ENCODE peak calls at places on chromosomes 13 and 19, in five cellular contexts. T is dorsolateral prefrontal cortex; P is CD4-positive, alpha-beta T cell; R is pancreas; D is breast epithelium. W is an unnamed sample.
A peak's percentile ranks its signal among the peaks of the same experiment; 100 is the strongest.

GRCh38 chr13:46137627-46138026 is 32.8 kb upstream of the CPB2 start:
- DNase-seq in T (no peak), P (no peak), R (no peak), D (no peak), W (no peak)

GRCh38 chr13:113763254-113763653 is 4.2 kb downstream of the TMEM255B start:
- DNase-seq in T (no peak), P (no peak), R (no peak), D (no peak), W (no peak)

GRCh38 chr19:35266904-35267817 is 1.6 kb upstream of the USF2 start:
- DNase-seq in T (peak; percentile 53), P (peak; percentile 30), R (peak; percentile 79), D (no peak), W (no peak)

GRCh38 chr19:1773173-1773572 is 19.9 kb downstream of the ONECUT3 start:
- DNase-seq in T (no peak), P (no peak), R (no peak), D (no peak), W (no peak)

GRCh38 chr13:36841411-36841810 is 22.4 kb downstream of the RFXAP start:
- DNase-seq in T (no peak), P (no peak), R (no peak), D (no peak), W (no peak)

GRCh38 chr13:33388254-33388998 is 102.9 kb upstream of the STARD13 start:
- DNase-seq in T (no peak), P (no peak), R (no peak), D (no peak), W (no peak)

GRCh38 chr19:30629086-30629485 is 256.9 kb downstream of the ZNF536 start:
- DNase-seq in T (no peak), P (no peak), R (no peak), D (no peak), W (no peak)

GRCh38 chr13:88648598-88649373 is 977.6 kb downstream of the SLITRK5 start:
- DNase-seq in T (no peak), P (no peak), R (no peak), D (no peak), W (no peak)

GRCh38 chr13:48110132-48110868 is 15.4 kb upstream of the MED4 start:
- DNase-seq in T (no peak), P (no peak), R (no peak), D (no peak), W (no peak)

GRCh38 chr13:103349664-103350063 is 283.4 kb upstream of the SLC10A2 start:
- DNase-seq in T (no peak), P (no peak), R (no peak), D (no peak), W (no peak)

GRCh38 chr13:33578786-33579185 is 239.2 kb upstream of the RFC3 start:
- DNase-seq in T (no peak), P (no peak), R (no peak), D (no peak), W (peak; percentile 14)

GRCh38 chr19:40596608-40597328 is 4.4 kb upstream of the LTBP4 start:
- DNase-seq in T (no peak), P (no peak), R (peak; percentile 85), D (no peak), W (no peak)

GRCh38 chr19:35257113-35257461 is 8.3 kb downstream of the LSR start:
- DNase-seq in T (no peak), P (no peak), R (peak; percentile 43), D (no peak), W (no peak)

GRCh38 chr13:113860051-113860471 is 3.8 kb downstream of the GAS6 start:
- DNase-seq in T (no peak), P (no peak), R (peak; percentile 47), D (peak; percentile 39), W (no peak)

GRCh38 chr13:26344980-26345379 is 91.1 kb downstream of the CDK8 start:
- DNase-seq in T (no peak), P (no peak), R (no peak), D (no peak), W (peak; percentile 10)

GRCh38 chr13:43567608-43568007 is 219.2 kb downstream of the ENOX1 start:
- DNase-seq in T (no peak), P (no peak), R (no peak), D (no peak), W (no peak)

DNA sequence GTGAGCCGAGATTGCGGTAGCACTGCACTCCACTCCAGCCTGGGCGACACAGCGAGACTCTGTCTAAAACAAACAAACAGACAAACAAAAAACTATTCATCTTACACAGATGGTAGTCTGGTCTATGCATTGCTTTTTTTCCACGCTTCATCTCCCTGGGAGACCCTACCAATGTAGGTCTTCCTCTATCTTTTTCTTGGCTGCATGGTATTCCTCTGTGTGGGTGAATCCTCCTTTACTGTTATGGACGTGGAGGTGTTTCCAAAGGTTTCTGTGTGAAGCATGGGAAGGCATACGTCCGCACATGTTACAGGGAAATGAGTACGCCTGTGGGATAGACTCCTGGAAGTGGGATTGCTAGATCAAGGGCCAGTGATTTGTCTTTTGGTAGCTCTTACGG is 5.6 kb downstream of the BICRA start:
- DNase-seq in T (no peak), P (no peak), R (no peak), D (no peak), W (no peak)
- H3K27ac ChIP-seq in T (peak overlapping the region; percentile 81), P (no peak overlapping the region), R (no peak overlapping the region), D (no peak overlapping the region), W (no peak overlapping the region)

DNA sequence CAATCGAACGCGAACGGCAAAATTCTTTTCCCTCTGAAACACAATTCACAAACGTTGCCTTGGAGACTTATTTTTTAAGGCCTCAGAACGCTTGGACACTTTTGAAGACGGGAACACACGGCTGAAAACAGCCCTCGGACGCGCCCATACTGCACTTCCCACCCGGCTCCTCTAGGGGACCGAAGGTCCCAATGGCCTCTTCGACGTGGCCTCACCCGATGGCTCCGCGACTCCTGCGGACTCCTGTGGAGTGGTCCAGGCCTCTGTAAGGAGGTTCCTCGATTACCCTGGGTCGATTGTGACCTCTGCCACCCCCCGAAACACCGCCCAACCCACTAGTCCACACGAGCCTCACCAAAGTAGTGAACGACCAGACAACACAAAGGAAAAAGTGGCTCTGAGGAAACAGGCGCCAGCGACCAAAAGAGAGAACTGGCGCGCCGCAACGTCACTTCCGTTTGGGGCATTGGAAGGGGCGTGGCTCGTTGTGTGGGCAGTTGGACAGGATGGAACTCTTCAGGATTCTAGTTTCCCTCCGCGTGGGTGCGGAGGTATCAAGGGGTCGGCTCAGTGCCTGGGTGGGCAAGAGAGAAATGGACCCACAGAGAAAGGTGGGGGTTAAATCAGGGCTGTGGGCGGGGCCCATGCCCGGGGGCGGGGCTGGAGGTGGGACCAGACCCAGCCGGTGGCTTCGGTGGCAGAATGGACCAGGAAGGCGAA is at the start of gene ZNF560:
- DNase-seq in T (no peak), P (no peak), R (no peak), D (no peak), W (peak; percentile 20)
- TF ChIP-seq CTCF in T (no peak), P (no peak), R (no peak), D (no peak), W (peak; percentile 56)

GRCh38 chr19:15266683-15267082 is 34.4 kb upstream of the EPHX3 start:
- DNase-seq in T (no peak), P (no peak), R (no peak), D (no peak), W (no peak)

GRCh38 chr19:15269806-15270205 is 37.6 kb upstream of the EPHX3 start:
- DNase-seq in T (no peak), P (no peak), R (no peak), D (no peak), W (no peak)

GRCh38 chr19:15265849-15266248 is 33.6 kb upstream of the EPHX3 start:
- DNase-seq in T (peak; percentile 93), P (no peak), R (peak; percentile 95), D (peak; percentile 81), W (peak; percentile 86)

GRCh38 chr19:15268192-15268927 is 36.1 kb upstream of the EPHX3 start:
- DNase-seq in T (no peak), P (no peak), R (peak; percentile 48), D (no peak), W (no peak)

DNA sequence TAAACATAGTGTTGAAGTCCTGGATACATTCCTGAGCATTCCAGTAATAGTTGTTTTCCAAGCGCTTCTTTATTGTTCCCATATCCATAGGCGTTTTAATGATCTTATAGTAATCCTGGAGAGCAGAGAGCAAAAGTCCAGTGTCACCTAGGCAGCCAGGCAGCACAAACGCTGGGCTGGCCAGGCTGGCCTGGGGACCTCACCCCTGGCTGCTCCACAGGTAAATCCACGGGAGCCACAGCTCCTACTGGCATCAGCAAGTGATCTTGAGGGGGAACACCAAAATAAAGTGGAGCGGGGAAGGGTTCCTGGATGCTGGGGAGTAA is 36.6 kb upstream of the EPHX3 start:
- DNase-seq in T (no peak), P (no peak), R (no peak), D (no peak), W (no peak)
- H3K27ac ChIP-seq in T (no peak overlapping the region), P (no peak overlapping the region), R (no peak overlapping the region), D (peak overlapping the region; percentile 30), W (no peak overlapping the region)

DNA sequence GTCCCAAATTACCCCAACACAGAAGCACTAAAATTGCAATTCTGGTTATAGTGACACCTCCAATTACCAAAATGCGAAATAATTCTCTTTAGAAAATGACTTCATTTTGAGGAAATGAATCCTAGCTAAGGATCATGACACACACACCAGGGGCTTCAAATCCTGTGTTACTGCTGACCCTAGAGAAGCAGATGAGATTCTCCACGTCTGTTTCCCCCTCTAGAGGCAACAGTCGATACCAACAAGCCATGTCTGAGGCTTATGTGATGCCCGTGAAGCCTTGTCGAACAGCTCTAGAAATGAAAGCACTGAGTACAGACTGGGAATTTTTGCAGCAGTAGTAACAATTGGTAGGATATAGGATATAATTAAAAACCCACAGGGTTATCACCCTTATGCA is 153.6 kb upstream of the TMTC4 start:
- DNase-seq in T (no peak), P (no peak), R (no peak), D (no peak), W (no peak)
- TF ChIP-seq CTCF in T (no peak), P (no peak), R (no peak), D (no peak), W (peak; percentile 57)

W was measured in brain microvascular endothelial cell.